ENCODE peak calls at places on chromosomes 7 and 10, in seven cellular contexts. One of them, this sample, is unnamed.

GRCh38 chr7:141312828-141313521 is 238.2 kb upstream of the AGK start:
- DNase-seq in H4: no peak
- DNase-seq in uterus: no peak
- DNase-seq in T47D: no peak
- DNase-seq in WTC11: no peak
- DNase-seq in RKO: no peak
- DNase-seq in midbrain: no peak
- DNase-seq in this sample: no peak

GRCh38 chr7:33868151-33868550 is 37.2 kb upstream of the BMPER start:
- DNase-seq in WTC11: no peak
- DNase-seq in uterus: no peak
- DNase-seq in RKO: no peak
- DNase-seq in T47D: peak; percentile 76
- DNase-seq in midbrain: no peak
- DNase-seq in H4: peak; percentile 36
- DNase-seq in this sample: no peak

GRCh38 chr7:5488286-5488878 is 64.7 kb upstream of the TNRC18 start:
- DNase-seq in T47D: no peak
- DNase-seq in WTC11: peak; percentile 18
- DNase-seq in midbrain: no peak
- DNase-seq in H4: peak; percentile 28
- DNase-seq in RKO: no peak
- DNase-seq in uterus: no peak
- DNase-seq in this sample: no peak

GRCh38 chr10:113941140-113941539 is 86.7 kb downstream of the NHLRC2 start:
- DNase-seq in uterus: no peak
- DNase-seq in H4: no peak
- DNase-seq in midbrain: no peak
- DNase-seq in WTC11: no peak
- DNase-seq in RKO: no peak
- DNase-seq in T47D: no peak
- DNase-seq in this sample: no peak

GRCh38 chr7:138001529-138002095 is at the start of gene CREB3L2:
- DNase-seq in uterus: peak; percentile 59
- DNase-seq in midbrain: peak; percentile 85
- DNase-seq in T47D: no peak
- DNase-seq in H4: peak; percentile 43
- DNase-seq in RKO: peak; percentile 78
- DNase-seq in WTC11: peak; percentile 77
- DNase-seq in this sample: peak; percentile 63

GRCh38 chr10:68163735-68164134 is 54.4 kb downstream of the MYPN start:
- DNase-seq in WTC11: no peak
- DNase-seq in uterus: no peak
- DNase-seq in RKO: no peak
- DNase-seq in H4: no peak
- DNase-seq in midbrain: no peak
- DNase-seq in T47D: no peak
- DNase-seq in this sample: no peak

GRCh38 chr10:80471009-80471408 is 16.9 kb downstream of the TSPAN14 start:
- DNase-seq in H4: no peak
- DNase-seq in uterus: no peak
- DNase-seq in midbrain: no peak
- DNase-seq in WTC11: no peak
- DNase-seq in RKO: no peak
- DNase-seq in T47D: no peak
- DNase-seq in this sample: no peak

GRCh38 chr7:135349746-135350145 is 116.1 kb downstream of the STRA8 start:
- DNase-seq in uterus: no peak
- DNase-seq in WTC11: no peak
- DNase-seq in RKO: peak; percentile 51
- DNase-seq in T47D: no peak
- DNase-seq in midbrain: no peak
- DNase-seq in H4: no peak
- DNase-seq in this sample: no peak

GRCh38 chr7:37117261-37117660 is 331.4 kb downstream of the ELMO1 start:
- DNase-seq in WTC11: peak; percentile 18
- DNase-seq in T47D: no peak
- DNase-seq in H4: no peak
- DNase-seq in uterus: no peak
- DNase-seq in midbrain: no peak
- DNase-seq in RKO: no peak
- DNase-seq in this sample: no peak

GRCh38 chr7:111537134-111537533 is 25.2 kb downstream of the IMMP2L start:
- DNase-seq in T47D: no peak
- DNase-seq in H4: no peak
- DNase-seq in uterus: no peak
- DNase-seq in RKO: no peak
- DNase-seq in WTC11: no peak
- DNase-seq in midbrain: no peak
- DNase-seq in this sample: no peak

GRCh38 chr7:101553018-101553770 is 75.9 kb downstream of the MYL10 start:
- DNase-seq in uterus: peak; percentile 0
- DNase-seq in midbrain: no peak
- DNase-seq in WTC11: peak; percentile 7
- DNase-seq in T47D: no peak
- DNase-seq in RKO: no peak
- DNase-seq in H4: no peak
- DNase-seq in this sample: no peak

GRCh38 chr10:71611709-71612422 is 107.7 kb downstream of the C10orf105 start:
- DNase-seq in uterus: no peak
- DNase-seq in H4: no peak
- DNase-seq in midbrain: no peak
- DNase-seq in RKO: no peak
- DNase-seq in WTC11: no peak
- DNase-seq in T47D: no peak
- DNase-seq in this sample: no peak

GRCh38 chr7:105773030-105773460 is 103.4 kb downstream of the ATXN7L1 start:
- DNase-seq in uterus: no peak
- DNase-seq in T47D: no peak
- DNase-seq in midbrain: no peak
- DNase-seq in WTC11: no peak
- DNase-seq in RKO: no peak
- DNase-seq in H4: no peak
- DNase-seq in this sample: no peak